ENCODE peak calls at places on chromosomes 4 and X, in seven cellular contexts. Q, K, M, T, L, J and P are unnamed samples.

GRCh38 chrX:39017716-39018115 is 216.5 kb downstream of the MID1IP1 start:
- DNase-seq in M (no peak), L (no peak), T (no peak), J (no peak), K (no peak), Q (peak; percentile 81), P (no peak)

GRCh38 chrX:21493226-21493850 is 119.1 kb downstream of the CNKSR2 start:
- DNase-seq in M (no peak), L (no peak), Q (no peak), K (peak; percentile 83), T (no peak), J (no peak), P (no peak)

GRCh38 chr4:16443504-16444088 is 217.3 kb upstream of the TAPT1 start:
- DNase-seq in L (no peak), J (no peak), Q (no peak), K (peak; percentile 16), T (no peak), M (peak; percentile 46), P (peak; percentile 9)

GRCh38 chr4:7595883-7596535 is 161.3 kb upstream of the PSAPL1 start:
- DNase-seq in M (peak; percentile 56), K (no peak), J (no peak), T (no peak), Q (no peak), L (no peak), P (no peak)

GRCh38 chr4:102685768-102686167 is 75.0 kb downstream of the MANBA start:
- DNase-seq in Q (no peak), K (no peak), J (no peak), M (no peak), L (no peak), T (no peak), P (no peak)

GRCh38 chrX:29466441-29466840 is 748.9 kb upstream of the MAGEB2 start:
- DNase-seq in K (peak; percentile 9), T (no peak), M (no peak), J (no peak), Q (no peak), L (no peak), P (no peak)

GRCh38 chr4:5887361-5888221 is 5.3 kb downstream of the CRMP1 start:
- DNase-seq in J (no peak), L (no peak), M (no peak), K (no peak), T (no peak), Q (no peak), P (peak; percentile 44)

GRCh38 chr4:143514432-143514831 is 930 bp downstream of the SMARCA5 start:
- DNase-seq in L (peak; percentile 50), T (peak; percentile 40), Q (peak; percentile 51), K (peak; percentile 5), M (peak; percentile 67), J (no peak), P (peak; percentile 51)

GRCh38 chr4:86935833-86936721 is 1.3 kb downstream of the AFF1 start:
- DNase-seq in K (no peak), Q (peak; percentile 74), J (no peak), M (peak; percentile 45), T (peak; percentile 42), L (peak; percentile 71), P (peak; percentile 38)

GRCh38 chr4:6926081-6926480 is 16.5 kb downstream of the TBC1D14 start:
- DNase-seq in L (no peak), K (no peak), Q (no peak), T (no peak), M (no peak), J (no peak), P (no peak)

GRCh38 chr4:111043286-111043685 is 420.4 kb upstream of the PITX2 start:
- DNase-seq in Q (no peak), T (no peak), L (no peak), J (no peak), M (no peak), K (no peak), P (no peak)

GRCh38 chr4:111045992-111046391 is 423.1 kb upstream of the PITX2 start:
- DNase-seq in L (no peak), T (no peak), K (no peak), Q (no peak), M (no peak), J (no peak), P (no peak)

GRCh38 chr4:111046811-111047210 is 423.9 kb upstream of the PITX2 start:
- DNase-seq in Q (no peak), K (no peak), J (no peak), T (no peak), M (no peak), L (no peak), P (no peak)

GRCh38 chr4:111048316-111048715 is 425.4 kb upstream of the PITX2 start:
- DNase-seq in T (no peak), K (no peak), J (no peak), L (no peak), M (no peak), Q (no peak), P (no peak)
- TF ChIP-seq CTCF in T (no peak), K (no peak), J (no peak), L (no peak), M (no peak), Q (no peak), P (no peak)

DNA sequence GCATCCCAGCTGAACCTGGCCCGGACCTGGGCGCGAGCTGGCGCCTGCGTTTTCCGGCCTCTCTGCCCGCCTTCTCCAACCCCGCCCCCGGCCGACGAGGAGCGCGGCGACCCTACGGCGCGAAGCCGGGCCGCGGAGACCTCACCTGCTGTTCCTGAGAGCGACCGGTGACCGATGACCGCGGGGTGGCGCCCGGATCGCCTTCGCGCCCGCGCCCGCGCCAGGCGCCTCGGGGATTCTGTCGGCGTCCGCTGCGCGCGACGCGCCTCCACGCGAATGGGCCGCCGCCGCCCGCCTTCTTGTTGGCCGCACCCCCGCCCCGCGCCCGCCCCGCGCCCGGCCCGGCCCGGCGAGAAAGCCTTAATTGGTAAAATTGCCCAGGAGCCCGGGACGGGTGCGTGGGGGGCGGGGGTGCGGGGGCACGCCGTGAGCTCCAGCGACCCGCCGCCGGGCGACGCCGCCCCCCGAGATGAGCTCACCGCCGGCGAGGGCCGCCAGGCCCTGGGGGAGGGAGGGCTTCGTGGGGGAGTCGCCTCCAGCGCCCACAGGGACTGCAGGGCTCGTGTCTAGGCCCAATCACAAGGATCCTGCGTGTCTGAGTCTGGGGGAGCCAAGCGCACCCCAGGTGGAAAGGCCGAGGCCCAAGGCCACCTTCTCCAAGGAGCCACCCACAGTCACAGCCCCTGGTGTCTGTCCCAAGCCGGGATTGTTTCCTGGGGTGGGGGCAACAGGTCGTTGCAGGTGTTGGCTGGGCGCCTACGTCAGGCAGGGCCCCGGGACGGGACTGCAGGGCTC is at the start of gene FLNA:
- DNase-seq in Q (peak; percentile 72), L (no peak), T (peak; percentile 48), K (no peak), M (peak; percentile 68), J (no peak), P (peak; percentile 19)
- TF ChIP-seq CTCF in Q (no peak), L (no peak), T (peak; percentile 34), K (no peak), M (no peak), J (no peak), P (no peak)

GRCh38 chr4:183080372-183081115 is 18.5 kb upstream of the WWC2 start:
- DNase-seq in Q (peak; percentile 54), T (no peak), K (no peak), M (no peak), L (no peak), J (no peak), P (no peak)

GRCh38 chr4:183078634-183079033 is 20.4 kb upstream of the WWC2 start:
- DNase-seq in M (no peak), K (no peak), J (no peak), Q (no peak), L (no peak), T (no peak), P (no peak)

GRCh38 chr4:183082053-183082452 is 17.0 kb upstream of the WWC2 start:
- DNase-seq in L (no peak), Q (no peak), T (no peak), M (no peak), J (no peak), K (no peak), P (no peak)

DNA sequence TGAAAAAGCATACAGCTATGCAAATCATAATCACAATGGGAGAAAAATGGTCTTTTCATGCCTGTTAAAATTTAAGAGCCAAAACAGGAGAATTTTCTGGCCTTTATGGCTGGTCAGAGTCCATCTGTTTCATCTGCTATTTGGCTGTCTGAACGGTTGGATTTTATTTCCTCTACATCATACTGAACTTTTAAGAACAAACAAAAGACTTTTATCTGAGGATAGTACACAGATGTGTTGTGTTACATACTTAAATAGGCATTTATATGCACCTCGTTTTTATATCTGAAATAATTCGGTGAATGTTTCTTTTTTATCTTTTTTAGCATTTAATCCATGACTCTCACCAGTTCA is 18.0 kb upstream of the WWC2 start:
- DNase-seq in L (no peak), Q (no peak), K (no peak), T (no peak), M (no peak), J (no peak), P (no peak)
- TF ChIP-seq CTCF in L (no peak), Q (no peak), K (no peak), T (no peak), M (no peak), J (no peak), P (no peak)

DNA sequence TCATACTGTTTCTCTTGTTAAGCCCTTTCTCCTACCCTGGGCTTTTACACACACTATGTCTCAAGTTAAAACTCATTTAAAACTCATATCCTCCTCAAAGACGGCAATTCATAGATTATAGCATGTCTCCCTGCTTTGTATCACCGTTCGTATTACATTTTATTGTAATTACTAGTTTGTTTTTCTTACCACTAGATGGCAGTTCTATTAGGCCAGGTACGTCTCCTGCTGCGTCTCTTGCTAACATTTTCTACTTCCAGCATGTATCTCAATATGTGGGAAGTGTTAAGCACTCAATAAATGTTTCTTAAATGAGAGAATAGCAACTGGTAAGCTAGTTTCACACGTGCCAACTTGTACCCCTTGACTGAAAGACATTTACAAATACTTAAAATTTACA is 450.3 kb upstream of the PCDH7 start:
- DNase-seq in L (no peak), Q (no peak), T (no peak), K (no peak), M (peak; percentile 8), J (no peak), P (no peak)
- TF ChIP-seq CTCF in L (no peak), Q (peak; percentile 31), T (no peak), K (no peak), M (no peak), J (no peak), P (no peak)

DNA sequence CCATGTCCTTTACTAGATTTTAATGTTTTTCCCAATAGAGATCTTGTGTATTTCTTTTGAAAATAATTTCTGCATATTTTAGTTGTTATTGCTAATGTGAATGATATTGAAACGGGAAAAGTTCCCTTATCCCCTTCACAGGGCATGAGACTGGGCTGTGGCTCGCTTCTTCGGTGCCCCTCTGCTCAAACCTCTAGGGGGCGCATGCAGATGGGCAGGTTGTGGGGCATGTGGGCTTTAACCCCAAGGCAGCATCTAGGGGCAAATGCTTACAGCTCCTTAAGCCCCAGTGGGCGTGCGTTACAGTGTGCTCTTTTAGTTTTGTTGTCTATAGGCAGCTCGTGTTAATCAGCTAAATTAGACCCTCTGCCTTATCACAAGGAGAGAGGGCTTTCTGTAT is 194.7 kb downstream of the OPHN1 start:
- DNase-seq in J (no peak), K (no peak), T (no peak), Q (no peak), M (no peak), L (no peak), P (peak; percentile 18)
- TF ChIP-seq CTCF in J (no peak), K (peak; percentile 24), T (peak; percentile 31), Q (peak; percentile 31), M (peak; percentile 41), L (no peak), P (peak; percentile 55)